ENCODE peak calls at places on chromosomes 16 and 17, in six cellular contexts. X, G, E, Y, R and Z are unnamed samples.

GRCh38 chr16:2156025-2156848 is 655 bp downstream of the TRAF7 start:
- DNase-seq in X (no peak), G (no peak), E (no peak), Y (no peak), R (peak; percentile 25), Z (no peak)

GRCh38 chr16:28140788-28141618 is 70.8 kb downstream of the XPO6 start:
- DNase-seq in X (no peak), G (no peak), E (no peak), Y (peak; percentile 21), R (no peak), Z (no peak)

GRCh38 chr16:17556276-17557052 is 85.7 kb upstream of the XYLT1 start:
- DNase-seq in X (no peak), G (no peak), E (no peak), Y (no peak), R (peak; percentile 17), Z (no peak)

GRCh38 chr16:75702247-75702646 is 986 bp upstream of the DUXB start:
- DNase-seq in X (no peak), G (no peak), E (no peak), Y (no peak), R (no peak), Z (no peak)

GRCh38 chr17:74042241-74042640 is 161.2 kb upstream of the RPL38 start:
- DNase-seq in X (no peak), G (no peak), E (no peak), Y (no peak), R (no peak), Z (no peak)

GRCh38 chr17:58755577-58756245 is at the start of gene PPM1E:
- DNase-seq in X (peak; percentile 42), G (peak; percentile 25), E (no peak), Y (no peak), R (peak; percentile 26), Z (peak; percentile 31)

GRCh38 chr16:69419956-69420355 is 4.5 kb upstream of the CYB5B start:
- DNase-seq in X (no peak), G (no peak), E (no peak), Y (no peak), R (no peak), Z (no peak)

GRCh38 chr17:77842906-77843249 is 115.6 kb upstream of the TNRC6C start:
- DNase-seq in X (peak; percentile 7), G (peak; percentile 8), E (no peak), Y (no peak), R (no peak), Z (no peak)

GRCh38 chr16:77991701-77992100 is 30.6 kb upstream of the CLEC3A start:
- DNase-seq in X (no peak), G (no peak), E (no peak), Y (no peak), R (no peak), Z (no peak)

GRCh38 chr16:87956169-87956770 is 5.0 kb downstream of the BANP start:
- DNase-seq in X (peak; percentile 66), G (peak; percentile 50), E (no peak), Y (no peak), R (no peak), Z (peak; percentile 68)

GRCh38 chr16:12059216-12059769 is 82.8 kb downstream of the SNX29 start:
- DNase-seq in X (peak; percentile 50), G (peak; percentile 28), E (no peak), Y (no peak), R (no peak), Z (no peak)

GRCh38 chr17:3888343-3889171 is 4.3 kb downstream of the CAMKK1 start:
- DNase-seq in X (peak; percentile 88), G (peak; percentile 78), E (no peak), Y (peak; percentile 76), R (peak; percentile 87), Z (peak; percentile 90)

GRCh38 chr17:70168979-70169706 is at the start of gene KCNJ2:
- DNase-seq in X (peak; percentile 94), G (peak; percentile 91), E (peak; percentile 19), Y (peak; percentile 84), R (peak; percentile 94), Z (peak; percentile 80)

GRCh38 chr16:84822990-84823389 is 3.2 kb downstream of the CRISPLD2 start:
- DNase-seq in X (no peak), G (no peak), E (no peak), Y (no peak), R (no peak), Z (no peak)

GRCh38 chr17:64739316-64740058 is 77.4 kb upstream of the SMURF2 start:
- DNase-seq in X (no peak), G (no peak), E (no peak), Y (no peak), R (peak; percentile 42), Z (no peak)

GRCh38 chr17:60141111-60142018 is 8.4 kb upstream of the CA4 start:
- DNase-seq in X (no peak), G (no peak), E (no peak), Y (no peak), R (no peak), Z (no peak)

GRCh38 chr17:75024686-75025397 is 12.4 kb downstream of the MRPL58 start:
- DNase-seq in X (no peak), G (no peak), E (no peak), Y (no peak), R (peak; percentile 51), Z (no peak)

GRCh38 chr17:44262654-44263225 is 5.2 kb downstream of the SLC4A1 start:
- DNase-seq in X (no peak), G (no peak), E (no peak), Y (no peak), R (no peak), Z (no peak)

GRCh38 chr17:28734712-28735241 is 6.2 kb downstream of the NEK8 start:
- DNase-seq in X (peak; percentile 14), G (no peak), E (no peak), Y (no peak), R (no peak), Z (no peak)
- TF ChIP-seq CTCF in X (no peak), G (no peak), E (no peak), Y (no peak), R (no peak), Z (no peak)

GRCh38 chr17:57451126-57451690 is 194.9 kb downstream of the MSI2 start:
- DNase-seq in X (no peak), G (no peak), E (no peak), Y (no peak), R (no peak), Z (no peak)

GRCh38 chr17:57454729-57455062 is 198.4 kb downstream of the MSI2 start:
- DNase-seq in X (no peak), G (no peak), E (no peak), Y (no peak), R (no peak), Z (no peak)

GRCh38 chr17:57455063-57455914 is 199.0 kb downstream of the MSI2 start:
- DNase-seq in X (no peak), G (no peak), E (no peak), Y (no peak), R (no peak), Z (no peak)

GRCh38 chr17:57456622-57457021 is 200.3 kb downstream of the MSI2 start:
- DNase-seq in X (no peak), G (no peak), E (no peak), Y (no peak), R (no peak), Z (no peak)

DNA sequence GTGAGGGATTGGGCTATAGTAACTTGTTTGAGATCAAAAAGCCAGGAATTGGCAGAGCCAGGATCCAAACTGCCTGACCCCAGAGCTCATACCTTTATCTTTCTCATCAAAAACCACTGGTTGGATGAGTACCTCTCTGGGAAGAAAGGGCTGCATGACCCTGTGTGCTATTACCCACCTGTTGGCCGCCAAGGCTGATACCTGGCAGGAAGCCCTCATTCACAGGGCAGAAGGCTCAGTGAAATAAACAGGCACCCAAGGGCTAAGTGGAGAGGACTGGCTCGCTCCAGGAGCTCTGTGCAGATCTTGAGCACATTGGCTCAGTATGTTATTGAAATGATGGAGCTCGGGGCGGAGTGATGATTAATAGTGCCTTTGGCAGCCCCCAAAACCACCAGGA is 197.5 kb downstream of the MSI2 start:
- DNase-seq in X (no peak), G (no peak), E (no peak), Y (no peak), R (no peak), Z (no peak)
- H3K4me3 ChIP-seq in X (no peak overlapping the region), G (no peak overlapping the region), E (no peak overlapping the region), Y (no peak overlapping the region), R (no peak overlapping the region), Z (no peak overlapping the region)

GRCh38 chr16:73692861-73693260 is 603.8 kb upstream of the PSMD7 start:
- DNase-seq in X (no peak), G (no peak), E (no peak), Y (no peak), R (no peak), Z (no peak)

GRCh38 chr16:73697336-73697735 is 599.3 kb upstream of the PSMD7 start:
- DNase-seq in X (no peak), G (no peak), E (no peak), Y (no peak), R (no peak), Z (no peak)
- H3K4me1 ChIP-seq in X (no peaks in the 10 kb centered on the region), G (no peaks in the 10 kb centered on the region), E (peaks cover 3% of the 10 kb centered on the region), Y (no peaks in the 10 kb centered on the region), R (no peaks in the 10 kb centered on the region), Z (no peaks in the 10 kb centered on the region)

DNA sequence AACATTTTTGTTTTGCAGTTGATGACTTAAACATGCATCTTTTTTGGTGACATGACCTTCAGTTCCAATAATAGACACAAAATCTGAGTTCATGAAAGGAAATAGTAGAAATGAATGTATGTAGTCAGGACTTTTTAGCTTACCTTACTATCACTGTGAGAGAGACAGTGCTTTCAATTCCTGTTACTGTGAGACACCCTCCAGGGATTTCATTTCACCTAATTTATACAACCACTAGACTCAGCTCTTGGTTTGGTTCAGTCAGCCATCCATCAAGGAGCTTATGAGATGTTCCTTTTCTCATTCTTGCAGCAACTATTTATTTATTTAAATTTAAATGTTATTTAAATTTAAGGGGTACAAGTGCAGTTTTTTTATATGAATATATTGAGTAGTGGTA is 77.9 kb downstream of the MAP2K4 start:
- DNase-seq in X (no peak), G (no peak), E (no peak), Y (no peak), R (no peak), Z (no peak)
- TF ChIP-seq CTCF in X (no peak), G (no peak), E (no peak), Y (no peak), R (no peak), Z (no peak)

DNA sequence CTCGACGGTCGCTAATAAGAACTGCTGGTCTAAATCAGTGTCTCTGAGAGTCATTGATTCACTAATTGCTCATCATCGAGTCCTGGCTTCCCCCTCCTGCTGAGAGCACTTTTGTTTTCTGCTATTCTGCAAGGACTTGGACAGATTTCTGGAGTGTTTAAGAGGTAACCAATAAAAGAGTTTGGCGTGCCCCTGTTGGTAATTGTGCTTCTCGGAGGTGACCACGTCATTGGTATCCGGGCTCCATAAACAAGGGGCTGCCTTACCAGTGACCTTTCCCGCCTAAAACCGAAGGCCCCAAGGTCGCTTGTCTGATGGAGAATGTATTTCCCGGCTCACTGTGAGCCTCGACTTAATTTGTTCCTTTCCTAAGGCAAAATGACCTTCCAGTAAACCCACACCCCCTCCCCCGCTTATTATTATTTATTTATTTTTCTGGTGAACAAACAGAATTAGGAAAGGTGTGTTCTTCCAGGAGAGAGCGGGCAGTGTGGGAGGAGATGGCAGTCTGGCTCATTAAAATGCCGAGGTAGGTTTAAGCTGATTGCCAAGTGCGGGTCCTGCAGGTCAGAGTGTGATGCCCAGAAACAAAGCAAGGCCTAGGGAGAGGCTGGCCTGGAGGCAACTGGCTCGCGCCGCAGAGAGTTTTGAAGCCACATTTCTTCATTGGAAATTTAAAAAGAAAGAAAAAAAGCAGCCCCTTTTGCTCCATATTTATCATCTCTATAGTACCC is 30.2 kb downstream of the MSI2 start:
- DNase-seq in X (no peak), G (no peak), E (no peak), Y (no peak), R (no peak), Z (no peak)
- H3K4me3 ChIP-seq in X (no peak overlapping the region), G (no peak overlapping the region), E (no peak overlapping the region), Y (no peak overlapping the region), R (no peak overlapping the region), Z (no peak overlapping the region)

GRCh38 chr17:81470270-81470943 is 42.2 kb downstream of the ACTG1 start:
- DNase-seq in X (peak; percentile 69), G (no peak), E (no peak), Y (no peak), R (no peak), Z (no peak)
- H3K4me1 ChIP-seq in X (no peaks in the 10 kb centered on the region), G (peaks cover 6% of the 10 kb centered on the region), E (no peaks in the 10 kb centered on the region), Y (peaks cover 15% of the 10 kb centered on the region), R (no peaks in the 10 kb centered on the region), Z (no peaks in the 10 kb centered on the region)